ENCODE peak calls at places on chromosomes 11 and 22, in four cellular contexts. K, X, B and S are unnamed samples. For H3K4me1, the result is how much of the 10 kb centered on the place peaks cover.

GRCh38 chr22:27973851-27974250 is 54.8 kb upstream of the PITPNB start:
- DNase-seq in K (no peak), X (no peak), B (no peak), S (no peak)

GRCh38 chr11:57121996-57122395 is 59.8 kb upstream of the LRRC55 start:
- DNase-seq in K (peak), X (no peak), B (no peak), S (no peak)

GRCh38 chr22:31137721-31138120 is 2.6 kb downstream of the PLA2G3 start:
- DNase-seq in K (no peak), X (no peak), B (no peak), S (no peak)

GRCh38 chr11:9015677-9016076 is 11.9 kb upstream of the NRIP3 start:
- DNase-seq in K (peak), X (peak), B (peak), S (peak)

GRCh38 chr11:111513240-111513605 is 1.0 kb upstream of the BTG4 start:
- DNase-seq in K (no peak), X (no peak), B (no peak), S (no peak)

GRCh38 chr11:47415949-47416472 is 7.6 kb downstream of the SLC39A13 start:
- DNase-seq in K (peak), X (no peak), B (no peak), S (peak)

GRCh38 chr11:75632962-75633361 is 35.9 kb downstream of the MAP6 start:
- DNase-seq in K (no peak), X (no peak), B (no peak), S (no peak)

GRCh38 chr11:98565311-98565710 is 455.4 kb upstream of the CNTN5 start:
- DNase-seq in K (no peak), X (no peak), B (no peak), S (no peak)

GRCh38 chr22:42343551-42344081 is 73.2 kb upstream of the TCF20 start:
- DNase-seq in K (peak), X (no peak), B (no peak), S (no peak)

GRCh38 chr11:103325686-103326069 is 216.5 kb downstream of the DYNC2H1 start:
- DNase-seq in K (no peak), X (peak), B (no peak), S (no peak)

GRCh38 chr11:46036969-46037368 is 84.3 kb downstream of the PHF21A start:
- DNase-seq in K (no peak), X (no peak), B (no peak), S (peak)

GRCh38 chr22:37088750-37089408 is 20.6 kb downstream of the TMPRSS6 start:
- DNase-seq in K (no peak), X (no peak), B (no peak), S (no peak)

GRCh38 chr11:71454470-71455113 is 1.6 kb downstream of the NADSYN1 start:
- DNase-seq in K (no peak), X (no peak), B (no peak), S (no peak)

GRCh38 chr11:124150684-124151083 is 32.5 kb upstream of the OR10D3 start:
- DNase-seq in K (no peak), X (no peak), B (no peak), S (no peak)

GRCh38 chr22:35528967-35529366 is 11.7 kb upstream of the RASD2 start:
- DNase-seq in K (no peak), X (no peak), B (no peak), S (no peak)

GRCh38 chr11:43359432-43359818 is 705 bp downstream of the TTC17 start:
- DNase-seq in K (peak), X (no peak), B (peak), S (peak)

GRCh38 chr22:46365166-46365624 is 29.7 kb downstream of the TRMU start:
- DNase-seq in K (no peak), X (no peak), B (no peak), S (no peak)
- H3K4me1 ChIP-seq in K (under half), X (under half), B (under half), S (under half)

GRCh38 chr11:2351701-2352100 is 25.4 kb upstream of the CD81 start:
- DNase-seq in K (no peak), X (no peak), B (no peak), S (no peak)

GRCh38 chr11:2346014-2346413 is 31.1 kb upstream of the CD81 start:
- DNase-seq in K (no peak), X (no peak), B (no peak), S (no peak)

GRCh38 chr11:2347449-2347848 is 29.7 kb upstream of the CD81 start:
- DNase-seq in K (no peak), X (no peak), B (no peak), S (no peak)

GRCh38 chr11:2346586-2347335 is 30.3 kb upstream of the CD81 start:
- DNase-seq in K (no peak), X (no peak), B (no peak), S (no peak)

GRCh38 chr11:2348986-2349385 is 28.1 kb upstream of the CD81 start:
- DNase-seq in K (no peak), X (no peak), B (no peak), S (peak)
- TF ChIP-seq CHD1 in K (no peak), X (no peak), B (no peak), S (no peak)

GRCh38 chr11:122153746-122154145 is 37.7 kb upstream of the BLID start:
- DNase-seq in K (no peak), X (no peak), B (no peak), S (no peak)
- H3K4me1 ChIP-seq in K (under half), X (under half), B (under half), S (under half)

GRCh38 chr11:68994891-68995280 is 14.1 kb upstream of the MRGPRD start:
- DNase-seq in K (no peak), X (no peak), B (no peak), S (no peak)

GRCh38 chr11:68992743-68993255 is 12.0 kb upstream of the MRGPRD start:
- DNase-seq in K (no peak), X (peak), B (no peak), S (no peak)

GRCh38 chr11:68994161-68994890 is 13.5 kb upstream of the MRGPRD start:
- DNase-seq in K (no peak), X (peak), B (no peak), S (no peak)

GRCh38 chr11:68990995-68991780 is 10.4 kb upstream of the MRGPRD start:
- DNase-seq in K (no peak), X (no peak), B (no peak), S (no peak)

DNA sequence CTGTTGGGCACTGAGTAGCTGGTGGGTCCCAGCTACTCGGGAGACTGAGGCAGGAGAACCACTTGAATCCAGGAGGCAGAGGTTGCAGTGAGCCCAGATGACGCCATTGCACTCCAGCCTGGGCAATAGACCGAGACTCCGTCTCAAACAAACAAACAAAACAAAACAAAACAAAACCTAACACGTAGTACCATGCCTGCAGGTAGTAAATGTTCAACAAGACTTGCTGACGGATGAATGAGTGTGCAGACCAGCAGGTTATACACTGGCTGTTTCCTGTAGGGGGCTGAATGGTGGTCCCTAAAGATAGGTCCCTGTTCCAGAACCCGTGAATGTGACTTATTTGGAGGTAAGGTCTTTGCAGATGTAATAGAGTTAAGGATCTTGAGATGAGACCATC is 12.8 kb upstream of the MRGPRD start:
- DNase-seq in K (no peak), X (peak), B (no peak), S (no peak)
- TF ChIP-seq CHD1 in K (no peak), X (no peak), B (no peak), S (no peak)

DNA sequence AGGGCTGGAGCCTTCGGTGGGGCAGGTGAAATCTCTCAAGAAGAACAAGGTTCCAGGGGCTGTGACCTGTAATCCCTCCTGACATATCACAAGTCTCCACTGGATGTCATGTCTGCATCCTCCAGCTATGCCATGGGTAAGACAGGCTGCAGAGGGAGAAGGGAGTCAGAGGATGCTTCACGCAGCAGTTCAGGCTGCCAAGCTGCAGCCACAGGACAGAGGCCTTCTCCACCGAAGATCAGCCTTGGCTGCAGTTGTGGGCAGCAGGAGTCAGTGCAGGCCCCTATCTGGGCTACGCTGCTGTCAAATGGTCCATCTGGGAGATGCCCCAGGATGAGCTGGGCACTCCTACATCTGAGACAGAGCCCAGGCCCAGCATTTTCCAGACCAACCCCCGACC is 25.0 kb downstream of the DKK3 start:
- DNase-seq in K (no peak), X (no peak), B (no peak), S (no peak)
- H3K4me1 ChIP-seq in K (under half), X (under half), B (under half), S (half or more)

DNA sequence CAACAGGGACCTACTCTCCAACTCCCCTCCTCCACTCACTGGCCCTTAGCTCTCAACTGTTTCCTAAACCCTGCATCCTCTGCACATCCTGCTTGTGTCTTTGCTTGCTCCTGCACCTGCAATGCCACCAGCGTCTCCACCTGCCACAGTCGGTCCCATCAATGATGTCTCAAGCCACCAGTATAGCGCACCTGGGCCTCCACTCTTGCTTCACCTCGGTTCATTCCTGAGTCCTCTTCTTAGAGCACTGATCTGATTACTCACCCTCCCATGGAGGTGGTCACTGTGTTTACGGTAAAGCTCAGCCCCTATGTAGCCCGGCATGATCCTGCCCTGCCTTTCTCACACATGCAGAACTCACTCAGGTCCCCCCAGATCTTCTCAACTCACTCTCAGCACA is 31.6 kb downstream of the TRIM29 start:
- DNase-seq in K (no peak), X (no peak), B (no peak), S (no peak)
- TF ChIP-seq CHD1 in K (no peak), X (no peak), B (no peak), S (no peak)

GRCh38 chr11:67369801-67370284 is 3.6 kb downstream of the CLCF1 start:
- DNase-seq in K (no peak), X (no peak), B (no peak), S (peak)

GRCh38 chr11:67371199-67371548 is 2.2 kb downstream of the CLCF1 start:
- DNase-seq in K (no peak), X (no peak), B (no peak), S (no peak)

GRCh38 chr11:67369275-67369674 is 4.1 kb downstream of the CLCF1 start:
- DNase-seq in K (no peak), X (no peak), B (no peak), S (no peak)

GRCh38 chr11:67371549-67372231 is 1.7 kb downstream of the CLCF1 start:
- DNase-seq in K (peak), X (peak), B (no peak), S (peak)

DNA sequence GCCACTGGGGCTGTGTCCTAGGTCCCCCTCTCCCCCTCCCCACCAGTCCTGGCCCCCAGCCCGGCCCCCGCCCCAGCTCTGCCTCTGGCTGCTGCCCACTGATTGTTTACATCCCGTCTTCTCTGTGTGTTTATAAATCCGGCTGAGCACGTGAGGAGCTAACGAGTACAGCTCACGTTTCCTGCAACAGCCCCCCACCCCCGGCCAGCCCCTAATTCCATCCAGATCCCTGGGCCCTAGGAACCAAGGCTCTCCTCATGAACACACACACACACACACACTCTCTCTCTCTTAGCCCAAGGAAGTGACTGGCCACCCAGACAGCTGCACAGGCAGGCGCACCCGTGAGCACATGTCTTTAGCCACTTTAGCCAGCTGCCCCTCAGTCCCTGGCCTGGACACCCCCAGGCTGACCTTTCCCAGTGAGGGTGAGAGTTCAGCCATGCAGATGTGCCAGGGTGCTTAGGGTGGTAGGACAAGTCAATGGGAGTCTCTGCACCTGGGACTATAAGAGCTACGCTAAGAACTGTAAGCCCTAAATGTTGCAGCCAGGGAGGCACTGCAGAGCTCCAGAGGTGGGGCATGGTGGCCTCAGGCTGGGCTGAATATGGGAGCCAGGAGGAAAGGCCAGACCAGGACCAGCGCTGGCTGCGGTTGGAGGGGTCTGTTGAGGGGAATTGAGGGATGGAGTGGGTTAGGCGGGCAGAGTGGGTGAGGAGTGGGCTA is 2.9 kb downstream of the CLCF1 start:
- DNase-seq in K (no peak), X (no peak), B (no peak), S (peak)
- H3K4me1 ChIP-seq in K (half or more), X (under half), B (under half), S (half or more)

GRCh38 chr11:108873305-108873704 is 208.4 kb downstream of the DDX10 start:
- DNase-seq in K (no peak), X (no peak), B (no peak), S (peak)

GRCh38 chr11:108870373-108871020 is 205.6 kb downstream of the DDX10 start:
- DNase-seq in K (no peak), X (no peak), B (no peak), S (peak)

GRCh38 chr11:108872781-108873291 is 208.0 kb downstream of the DDX10 start:
- DNase-seq in K (no peak), X (no peak), B (no peak), S (peak)

GRCh38 chr11:108871867-108872266 is 207.0 kb downstream of the DDX10 start:
- DNase-seq in K (no peak), X (no peak), B (no peak), S (no peak)

GRCh38 chr11:108871152-108871551 is 206.3 kb downstream of the DDX10 start:
- DNase-seq in K (no peak), X (no peak), B (no peak), S (peak)
- TF ChIP-seq CHD1 in K (no peak), X (no peak), B (no peak), S (no peak)

GRCh38 chr11:117074122-117074521 is 24.1 kb downstream of the SIK3 start:
- DNase-seq in K (peak), X (no peak), B (no peak), S (no peak)
- H3K4me1 ChIP-seq in K (under half), X (under half), B (under half), S (under half)